ENCODE peak calls at places on chromosomes 16 and 17, in six cellular contexts. T, Z, C, L, F and H are unnamed samples.

GRCh38 chr17:4738136-4739121 is 1.2 kb upstream of the ZMYND15 start:
- DNase-seq in L (peak), F (no peak), C (no peak), T (no peak), Z (no peak), H (no peak)

GRCh38 chr16:2008009-2008526 is 1.6 kb downstream of the ZNF598 start:
- DNase-seq in T (peak), F (peak), L (peak), Z (no peak), C (no peak), H (peak)

GRCh38 chr16:10040136-10041080 is 141.8 kb downstream of the GRIN2A start:
- DNase-seq in T (no peak), C (no peak), F (no peak), Z (no peak), L (no peak), H (no peak)

GRCh38 chr16:24075929-24076716 is 180.0 kb upstream of the CACNG3 start:
- DNase-seq in T (no peak), Z (no peak), F (no peak), L (no peak), C (peak), H (no peak)

GRCh38 chr17:77315551-77316190 is 174.9 kb downstream of the SEC14L1 start:
- DNase-seq in T (no peak), Z (no peak), L (peak), F (no peak), C (no peak), H (no peak)

GRCh38 chr17:8153550-8153956 is 1.3 kb upstream of the PER1 start:
- DNase-seq in F (peak), C (no peak), T (peak), Z (peak), L (peak), H (peak)

GRCh38 chr16:67666538-67667433 is at the start of the genes C16orf86 and ENKD1:
- DNase-seq in C (peak), Z (peak), T (peak), F (peak), L (peak), H (peak)

GRCh38 chr16:17171250-17172143 is 299.3 kb downstream of the XYLT1 start:
- DNase-seq in F (no peak), L (no peak), C (no peak), Z (no peak), T (no peak), H (no peak)

DNA sequence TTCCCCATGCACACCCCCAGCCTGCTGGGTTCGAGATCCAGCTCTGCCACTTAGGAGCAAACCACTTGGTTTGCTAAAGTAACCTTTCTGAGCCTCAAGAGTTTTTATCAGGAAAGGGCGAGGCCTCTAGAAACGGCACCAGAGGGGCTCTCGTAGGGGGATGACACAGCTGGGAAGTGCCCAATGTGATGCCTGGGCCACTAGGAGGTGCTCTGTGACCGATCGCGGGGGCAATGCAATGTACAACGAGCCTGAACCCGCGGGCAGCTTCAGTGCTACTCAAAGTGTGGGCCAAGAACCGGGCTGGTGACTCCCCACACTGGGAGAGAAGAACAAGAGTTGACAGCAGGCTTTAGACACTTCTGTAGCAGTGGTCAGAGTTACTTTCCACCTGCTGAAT is 9.4 kb downstream of the C16orf89 start:
- DNase-seq in L (peak), C (peak), T (no peak), Z (peak), F (no peak), H (no peak)
- TF ChIP-seq CTCF in L (peak), C (peak), T (no peak), Z (peak), F (peak), H (peak)

DNA sequence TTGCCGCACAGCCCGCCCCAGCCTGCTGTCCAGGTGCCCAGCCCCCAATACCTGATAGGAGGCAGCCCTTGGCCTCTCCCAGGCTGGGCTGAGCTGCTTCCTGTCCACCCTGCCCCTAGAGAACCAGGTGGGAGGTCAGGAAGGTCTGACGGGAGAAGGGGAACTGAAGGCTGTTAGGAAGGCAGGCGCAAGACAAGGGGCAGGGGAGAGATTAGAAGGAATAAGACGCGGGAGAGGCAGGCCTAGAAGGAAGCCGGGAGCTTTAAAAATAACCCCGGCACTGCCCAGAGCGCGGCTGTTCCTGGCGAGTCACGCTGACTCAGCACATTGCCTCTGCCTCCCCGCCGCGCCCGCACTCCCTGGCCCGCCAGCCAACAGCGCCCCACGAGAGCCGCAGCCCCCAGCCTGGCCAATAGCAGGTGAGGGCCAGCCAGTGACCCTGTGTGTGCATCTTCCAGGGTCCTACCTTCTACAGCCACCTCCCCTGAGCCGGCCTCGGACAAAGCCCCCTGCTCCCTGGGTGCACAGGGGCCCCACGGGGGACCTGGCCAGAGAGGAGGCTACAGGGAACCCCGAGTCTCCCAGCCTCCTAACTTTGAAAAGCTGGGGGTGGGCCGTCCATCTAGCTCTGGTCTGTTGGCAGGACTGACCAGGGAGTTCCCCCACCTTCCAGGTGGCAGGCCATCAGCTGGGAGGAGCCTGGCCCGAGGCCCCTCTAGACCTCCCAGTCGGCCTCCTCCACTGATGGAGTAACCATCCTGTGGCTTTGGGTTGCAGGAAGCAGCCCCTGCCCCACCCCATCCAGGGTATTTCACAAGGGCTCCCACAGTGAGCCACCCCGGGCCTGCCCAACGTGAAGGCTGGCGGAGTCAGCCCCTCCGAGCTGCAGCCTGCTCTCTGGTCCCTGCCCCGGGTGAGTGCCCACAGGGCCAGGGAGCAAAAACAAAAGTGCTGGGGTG is 4.0 kb downstream of the MAFG start:
- DNase-seq in L (peak), F (peak), Z (peak), C (peak), T (peak), H (peak)
- H3K4me3 ChIP-seq in L (no peak), F (peak), Z (peak), C (peak), T (no peak), H (peak)

GRCh38 chr17:69518951-69519350 is 104.5 kb downstream of the MAP2K6 start:
- DNase-seq in Z (no peak), F (no peak), L (no peak), C (no peak), T (no peak), H (no peak)

GRCh38 chr17:69528035-69528434 is 113.5 kb downstream of the MAP2K6 start:
- DNase-seq in F (no peak), C (no peak), L (no peak), Z (no peak), T (no peak), H (no peak)

GRCh38 chr17:69523252-69523861 is 108.9 kb downstream of the MAP2K6 start:
- DNase-seq in F (no peak), Z (peak), L (no peak), T (no peak), C (peak), H (peak)

GRCh38 chr17:69525920-69526841 is 111.7 kb downstream of the MAP2K6 start:
- DNase-seq in Z (peak), T (no peak), C (peak), F (peak), L (peak), H (peak)

GRCh38 chr17:69524854-69525253 is 110.4 kb downstream of the MAP2K6 start:
- DNase-seq in T (no peak), L (no peak), F (no peak), C (no peak), Z (no peak), H (no peak)
- TF ChIP-seq CTCF in T (no peak), L (no peak), F (no peak), C (no peak), Z (peak), H (no peak)

GRCh38 chr17:59642535-59642934 is 22.8 kb downstream of the CLTC start:
- DNase-seq in C (no peak), L (no peak), Z (no peak), F (no peak), T (no peak), H (no peak)
- H3K4me3 ChIP-seq in C (no peak), L (no peak), Z (no peak), F (no peak), T (no peak), H (no peak)

DNA sequence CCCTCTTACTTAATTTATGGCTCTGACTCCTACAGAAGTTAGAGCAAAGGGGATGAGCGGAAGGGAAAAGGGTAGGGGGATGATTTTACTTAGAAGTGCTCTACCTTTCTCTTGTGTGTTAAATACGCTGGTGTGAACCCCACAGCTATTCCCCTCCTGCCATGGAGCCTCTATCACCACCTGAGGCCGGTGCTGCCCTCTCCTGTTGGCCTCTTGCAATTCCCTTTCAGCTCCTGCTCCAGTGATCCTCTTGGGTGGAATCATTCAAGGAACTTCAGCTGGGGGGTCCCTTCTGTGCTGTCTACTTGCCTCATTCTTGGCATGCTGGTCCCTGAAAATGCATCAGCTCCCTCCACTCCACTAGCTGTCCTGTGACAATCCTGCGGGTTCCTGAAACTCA is 41.8 kb upstream of the CDH8 start:
- DNase-seq in L (no peak), F (no peak), C (peak), Z (peak), T (no peak), H (no peak)
- TF ChIP-seq CTCF in L (no peak), F (no peak), C (no peak), Z (peak), T (no peak), H (no peak)

GRCh38 chr16:64455275-64455674 is 666.6 kb downstream of the CDH11 start:
- DNase-seq in C (no peak), Z (no peak), F (no peak), T (no peak), L (no peak), H (peak)
- H3K4me3 ChIP-seq in C (no peak), Z (no peak), F (no peak), T (no peak), L (no peak), H (no peak)

GRCh38 chr16:70269471-70269870 is 17.7 kb upstream of the EXOSC6 start:
- DNase-seq in C (no peak), L (no peak), T (no peak), Z (no peak), F (no peak), H (no peak)

GRCh38 chr16:70271696-70272095 is 17.6 kb downstream of the AARS1 start:
- DNase-seq in L (no peak), T (no peak), F (no peak), C (no peak), Z (no peak), H (no peak)

GRCh38 chr16:70270176-70270575 is 18.4 kb upstream of the EXOSC6 start:
- DNase-seq in Z (no peak), C (no peak), L (no peak), T (no peak), F (no peak), H (no peak)

DNA sequence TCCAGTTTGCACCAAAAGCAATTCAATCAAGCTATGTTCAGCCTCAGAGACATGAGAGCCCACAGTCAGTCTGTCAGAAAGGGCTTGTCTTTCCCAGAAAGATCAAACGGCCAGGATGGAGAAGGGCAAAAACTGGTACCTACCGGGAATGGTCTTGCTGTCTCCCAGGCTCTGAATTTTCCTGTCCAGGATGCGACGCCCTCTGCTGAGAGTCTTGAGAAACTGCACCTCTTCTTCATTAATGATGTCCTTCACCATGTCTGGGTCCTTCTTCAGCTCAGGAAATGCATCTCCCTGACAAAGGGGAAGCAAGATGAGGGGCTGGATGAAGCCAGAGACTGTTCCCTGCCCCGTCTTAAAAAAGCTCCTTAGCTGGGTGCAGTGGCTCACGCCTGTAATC is 15.8 kb upstream of the EXOSC6 start:
- DNase-seq in F (no peak), C (peak), L (peak), Z (peak), T (no peak), H (peak)
- TF ChIP-seq CTCF in F (peak), C (peak), L (peak), Z (peak), T (peak), H (peak)

GRCh38 chr17:61302911-61303310 is 96.7 kb upstream of the TBX2 start:
- DNase-seq in C (no peak), L (no peak), F (no peak), T (no peak), Z (no peak), H (no peak)
- H3K4me3 ChIP-seq in C (no peak), L (no peak), F (no peak), T (no peak), Z (no peak), H (no peak)

DNA sequence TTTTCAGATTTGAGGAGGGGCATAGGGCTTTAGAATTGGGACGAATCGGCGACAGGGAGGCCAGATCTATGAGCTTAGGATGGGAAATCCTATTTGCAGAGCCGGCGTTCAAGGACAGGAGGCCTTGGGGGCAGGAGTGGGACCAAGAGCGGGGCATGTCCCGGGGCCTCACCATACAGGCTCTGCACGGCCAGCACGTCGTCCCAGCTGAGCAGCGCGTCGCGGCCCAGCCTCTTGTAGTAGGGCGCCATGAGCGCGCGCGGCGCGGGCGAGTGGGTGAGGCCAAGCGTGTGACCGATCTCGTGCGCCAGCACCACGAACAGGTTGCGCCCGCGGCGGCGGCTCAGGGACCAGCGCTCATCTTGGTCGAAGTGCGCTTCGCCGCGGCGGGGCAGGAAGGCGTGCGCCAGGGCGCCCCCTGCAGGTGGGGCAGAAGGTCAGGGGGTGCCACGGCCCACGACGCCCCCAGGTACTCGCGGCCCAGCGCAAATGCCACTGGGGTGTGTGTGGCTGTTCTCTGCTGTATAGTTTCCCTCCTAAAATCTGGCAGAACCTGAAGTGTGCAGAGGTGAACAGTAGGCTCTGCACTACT is 9.3 kb downstream of the C17orf50 start:
- DNase-seq in L (no peak), T (no peak), F (no peak), Z (no peak), C (no peak), H (no peak)
- TF ChIP-seq CTCF in L (no peak), T (no peak), F (no peak), Z (peak), C (peak), H (no peak)